ENCODE peak calls at places on chromosomes 16 and 17, in five cellular contexts. J is NCI-H774, M is omental fat pad, Z is hypothalamus, N is NCI-H510A treated with DMSO at 0.1 percent for 48 hours. T is an unnamed sample.

GRCh38 chr17:62800580-62800979 is 7.5 kb downstream of the MARCHF10 start:
- DNase-seq in M (no peak), Z (no peak), N (peak; percentile 67), J (peak; percentile 41), T (no peak)

GRCh38 chr16:11994187-11995119 is 17.9 kb downstream of the SNX29 start:
- DNase-seq in J (no peak), M (no peak), Z (peak; percentile 9), N (no peak), T (no peak)

GRCh38 chr16:64250866-64251265 is 871.0 kb downstream of the CDH11 start:
- DNase-seq in N (no peak), M (no peak), Z (no peak), J (no peak), T (no peak)

GRCh38 chr16:58127634-58128033 is 1.5 kb downstream of the CFAP20 start:
- DNase-seq in M (no peak), Z (no peak), N (no peak), J (no peak), T (no peak)

GRCh38 chr17:82230627-82231311 is 1.9 kb downstream of the SLC16A3 start:
- DNase-seq in Z (no peak), M (no peak), J (peak; percentile 69), N (no peak), T (peak; percentile 88)

GRCh38 chr17:36212958-36213357 is 2.1 kb downstream of the CCL4L2 start:
- DNase-seq in Z (no peak), M (no peak), J (no peak), N (no peak), T (no peak)

GRCh38 chr16:72879846-72880245 is 168.1 kb downstream of the ZFHX3 start:
- DNase-seq in N (no peak), Z (no peak), M (no peak), J (no peak), T (no peak)

GRCh38 chr16:80208015-80208414 is 332.8 kb upstream of the DYNLRB2 start:
- DNase-seq in N (peak; percentile 21), M (no peak), J (no peak), Z (no peak), T (no peak)

GRCh38 chr17:79537061-79537460 is 73.8 kb downstream of the RBFOX3 start:
- DNase-seq in M (no peak), Z (no peak), N (no peak), J (no peak), T (no peak)